ENCODE peak calls at places on chromosomes 16 and 17, in five cellular contexts. U is Panc1, B is upper lobe of left lung, Q is A549, K is right lobe of liver. G is an unnamed sample.

GRCh38 chr16:55171241-55171640 is 152.8 kb upstream of the IRX6 start:
- ATAC-seq in Q (no peak), K (no peak), B (no peak), U (no peak), G (no peak)

GRCh38 chr17:57677858-57678257 is 67.2 kb downstream of the CCDC182 start:
- ATAC-seq in B (no peak), U (no peak), K (no peak), Q (no peak), G (no peak)

GRCh38 chr17:72702998-72703397 is 389.5 kb downstream of the SLC39A11 start:
- ATAC-seq in K (no peak), B (no peak), Q (no peak), U (peak; percentile 62), G (no peak)

GRCh38 chr16:23786964-23787571 is 32.2 kb downstream of the CHP2 start:
- ATAC-seq in B (no peak), U (no peak), K (no peak), Q (no peak), G (no peak)

GRCh38 chr16:21684199-21684598 is 20.4 kb downstream of the OTOA start:
- ATAC-seq in Q (no peak), U (no peak), B (no peak), K (no peak), G (no peak)

GRCh38 chr16:53980675-53981074 is 276.7 kb downstream of the FTO start:
- ATAC-seq in K (no peak), B (no peak), Q (no peak), U (no peak), G (no peak)

GRCh38 chr16:64162613-64163375 is 959.1 kb downstream of the CDH11 start:
- ATAC-seq in B (no peak), U (no peak), Q (no peak), K (no peak), G (no peak)

GRCh38 chr16:28283798-28284577 is 8.3 kb upstream of the SBK1 start:
- ATAC-seq in U (peak; percentile 39), B (no peak), K (no peak), Q (peak; percentile 41), G (no peak)

GRCh38 chr17:48951572-48951971 is 6.9 kb upstream of the SNF8 start:
- ATAC-seq in B (no peak), K (no peak), Q (no peak), U (no peak), G (no peak)

GRCh38 chr16:75138636-75139035 is 9.7 kb upstream of the ZFP1 start:
- ATAC-seq in K (no peak), U (no peak), Q (no peak), B (no peak), G (no peak)

GRCh38 chr16:89828870-89829629 is 775 bp downstream of the SPIRE2 start:
- ATAC-seq in Q (peak; percentile 23), K (peak; percentile 2), U (peak; percentile 42), B (no peak), G (no peak)

GRCh38 chr17:40015005-40015997 is at the start of gene CSF3:
- ATAC-seq in K (no peak), U (no peak), B (peak; percentile 19), Q (peak; percentile 1), G (no peak)

GRCh38 chr16:6926341-6926740 is 406.3 kb upstream of the RBFOX1 start:
- ATAC-seq in B (no peak), K (no peak), U (no peak), Q (no peak), G (no peak)

GRCh38 chr16:58187657-58188430 is 10.1 kb downstream of the CSNK2A2 start:
- ATAC-seq in B (no peak), K (no peak), Q (no peak), U (no peak), G (no peak)

GRCh38 chr16:79351927-79352326 is 248.6 kb downstream of the MAF start:
- ATAC-seq in Q (no peak), K (no peak), B (no peak), U (no peak), G (no peak)

GRCh38 chr16:46801428-46802049 is 29.4 kb downstream of the C16orf87 start:
- ATAC-seq in U (peak; percentile 62), K (no peak), B (no peak), Q (peak; percentile 73), G (no peak)

GRCh38 chr16:49635591-49636581 is 220.0 kb downstream of the ZNF423 start:
- ATAC-seq in U (no peak), K (no peak), Q (no peak), B (no peak), G (no peak)

GRCh38 chr16:4987580-4988374 is 29.6 kb downstream of the SEC14L5 start:
- ATAC-seq in Q (peak; percentile 60), B (peak; percentile 21), U (peak; percentile 71), K (peak; percentile 36), G (no peak)

GRCh38 chr17:57419940-57420522 is 163.7 kb downstream of the MSI2 start:
- ATAC-seq in U (no peak), K (no peak), B (no peak), Q (peak; percentile 10), G (no peak)

GRCh38 chr16:3837851-3838564 is 42.5 kb downstream of the CREBBP start:
- ATAC-seq in Q (no peak), U (no peak), K (no peak), B (no peak), G (no peak)

GRCh38 chr17:81084691-81085419 is 49.9 kb downstream of the BAIAP2 start:
- ATAC-seq in B (no peak), U (no peak), Q (no peak), K (peak; percentile 60), G (peak; percentile 27)

GRCh38 chr16:74522160-74522559 is 84.8 kb downstream of the GLG1 start:
- ATAC-seq in K (no peak), B (no peak), U (no peak), Q (no peak), G (no peak)

GRCh38 chr16:57283956-57284205 is 591 bp downstream of the PLLP start:
- ATAC-seq in K (no peak), B (no peak), Q (peak; percentile 14), U (no peak), G (peak; percentile 15)

GRCh38 chr17:81609541-81610353 is 27.2 kb downstream of the NPLOC4 start:
- ATAC-seq in K (no peak), B (no peak), U (no peak), Q (no peak), G (no peak)

GRCh38 chr17:51643702-51644490 is 383.6 kb downstream of the UTP18 start:
- ATAC-seq in B (no peak), Q (no peak), U (no peak), K (no peak), G (no peak)

GRCh38 chr17:58993322-58993721 is 113.4 kb downstream of the TRIM37 start:
- ATAC-seq in Q (no peak), B (no peak), U (no peak), K (peak; percentile 80), G (no peak)

GRCh38 chr17:78179372-78179771 is 7.5 kb downstream of the TK1 start:
- ATAC-seq in U (no peak), Q (peak; percentile 10), B (peak; percentile 48), K (no peak), G (peak; percentile 83)

GRCh38 chr17:44546711-44547606 is 10.3 kb upstream of the FZD2 start:
- ATAC-seq in Q (no peak), B (no peak), U (no peak), K (no peak), G (no peak)
- H3K4me3 ChIP-seq in Q (no peak overlapping the region), B (no peak overlapping the region), U (no peak overlapping the region), K (no peak overlapping the region), G (no peak overlapping the region)

GRCh38 chr17:63434951-63435571 is 11.0 kb downstream of the CYB561 start:
- ATAC-seq in B (peak; percentile 17), K (peak; percentile 13), U (peak; percentile 72), Q (peak; percentile 25), G (no peak)
- TF ChIP-seq CTCF in B (peak; percentile 36), K (no peak), U (peak; percentile 64), Q (peak; percentile 23), G (no peak)

DNA sequence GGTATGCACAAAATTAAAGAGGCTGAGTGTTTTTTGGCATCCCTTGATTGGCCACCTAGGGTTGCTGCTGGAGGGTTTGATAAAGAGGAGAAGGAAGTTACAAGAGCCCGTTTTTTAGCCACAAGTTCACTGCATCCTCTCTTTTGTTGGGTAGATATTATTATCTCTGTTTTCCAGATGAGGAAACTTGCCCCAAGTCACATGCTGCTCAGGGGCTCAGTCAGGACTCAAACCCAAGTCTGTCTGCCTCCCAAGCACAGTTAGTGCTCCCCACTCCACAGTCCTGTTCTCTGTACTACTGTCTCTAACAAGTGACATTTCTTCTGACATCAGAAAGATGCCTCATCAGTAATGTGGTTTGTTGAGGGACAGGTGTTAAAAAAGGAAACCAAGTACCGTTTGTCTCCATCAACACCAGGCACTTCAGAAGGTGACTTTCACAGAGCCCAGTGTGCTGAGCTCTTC is 1.4 kb downstream of the NT5M start:
- ATAC-seq in Q (no peak), B (no peak), K (no peak), U (no peak), G (no peak)
- H3K4me3 ChIP-seq in Q (peak overlapping the region; percentile 71), B (no peak overlapping the region), K (peak overlapping the region; percentile 63), U (peak overlapping the region; percentile 53), G (no peak overlapping the region)

DNA sequence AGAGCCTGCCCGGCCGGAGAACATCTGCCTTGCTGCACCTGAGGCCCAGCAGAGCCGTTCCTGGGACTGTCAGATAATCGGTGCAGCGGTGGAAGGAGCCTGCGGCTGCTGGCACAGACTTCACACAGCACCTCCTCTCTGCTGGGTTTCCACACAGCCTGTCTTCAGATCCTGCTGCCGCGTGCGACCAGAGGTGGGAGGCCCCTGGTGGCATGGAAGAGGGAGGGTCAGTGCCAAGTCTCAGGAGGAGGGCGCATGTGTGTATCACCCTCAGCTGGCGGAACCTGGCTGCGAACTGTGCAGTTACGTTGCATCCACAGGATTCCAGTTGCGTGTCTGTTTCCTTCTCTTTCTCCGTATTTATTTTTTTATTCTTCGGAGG is 3.3 kb downstream of the CDK5R1 start:
- ATAC-seq in U (no peak), K (no peak), B (no peak), Q (no peak), G (no peak)
- TF ChIP-seq CTCF in U (no peak), K (no peak), B (no peak), Q (no peak), G (no peak)

G was measured in gastroesophageal sphincter.